ENCODE peak calls at places on chromosomes 5 and 9, in six cellular contexts. K is CD8-positive, alpha-beta T cell; C is hepatocyte; L is nephron progenitor cell; J is B cell; V is psoas muscle. T is an unnamed sample.

GRCh38 chr9:21616082-21616778 is 134.1 kb upstream of the IFNE start:
- DNase-seq in J (no peak), V (no peak), K (no peak), L (no peak), C (peak), T (no peak)

GRCh38 chr9:38066167-38066906 is 2.7 kb downstream of the SHB start:
- DNase-seq in C (peak), V (no peak), L (no peak), J (no peak), K (no peak), T (no peak)

GRCh38 chr5:141050622-141051525 is at the start of gene PCDHB1:
- DNase-seq in K (no peak), V (no peak), J (no peak), C (peak), L (peak), T (no peak)

GRCh38 chr5:92659246-92659645 is 921.8 kb downstream of the NR2F1-AS1 start:
- DNase-seq in V (no peak), K (no peak), L (no peak), C (no peak), J (no peak), T (no peak)

GRCh38 chr9:133716564-133717112 is 21.5 kb downstream of the SARDH start:
- DNase-seq in C (no peak), K (no peak), V (peak), J (no peak), L (no peak), T (peak)

GRCh38 chr5:172646716-172647285 is 5.7 kb downstream of the NEURL1B start:
- DNase-seq in J (no peak), C (peak), V (no peak), L (peak), K (no peak), T (peak)

GRCh38 chr9:131732061-131732526 is 7.8 kb downstream of the RAPGEF1 start:
- DNase-seq in V (peak), J (no peak), L (no peak), K (no peak), C (no peak), T (no peak)

GRCh38 chr5:106964102-106964501 is 706.6 kb downstream of the EFNA5 start:
- DNase-seq in V (no peak), J (no peak), L (no peak), C (no peak), K (no peak), T (no peak)

GRCh38 chr5:78647838-78648358 is 674 bp downstream of the LHFPL2 start:
- DNase-seq in L (no peak), C (peak), K (no peak), V (peak), J (no peak), T (no peak)

GRCh38 chr9:131464354-131465000 is 38.2 kb upstream of the POMT1 start:
- DNase-seq in C (no peak), L (no peak), V (no peak), K (no peak), J (no peak), T (no peak)

GRCh38 chr9:123346026-123346425 is 10.0 kb upstream of the CRB2 start:
- DNase-seq in C (no peak), L (no peak), J (no peak), V (no peak), K (no peak), T (no peak)

GRCh38 chr5:151413800-151414199 is 33.6 kb upstream of the SLC36A1 start:
- DNase-seq in J (no peak), V (no peak), K (no peak), C (no peak), L (no peak), T (no peak)

GRCh38 chr9:18542837-18543405 is 69.0 kb downstream of the ADAMTSL1 start:
- DNase-seq in J (no peak), C (no peak), L (no peak), V (no peak), K (no peak), T (no peak)

GRCh38 chr9:126696764-126697145 is 83.0 kb downstream of the LMX1B start:
- DNase-seq in K (no peak), C (no peak), J (no peak), L (no peak), V (peak), T (no peak)

GRCh38 chr5:156922207-156922792 is 40.7 kb downstream of the TIMD4 start:
- DNase-seq in K (no peak), C (no peak), J (no peak), V (no peak), L (no peak), T (no peak)

GRCh38 chr9:31996331-31996730 is 388.1 kb upstream of the ACO1 start:
- DNase-seq in K (no peak), C (no peak), J (no peak), V (no peak), L (no peak), T (no peak)

GRCh38 chr5:135203019-135203418 is 169.0 kb upstream of the PITX1 start:
- DNase-seq in L (no peak), V (no peak), K (no peak), C (no peak), J (no peak), T (no peak)

GRCh38 chr9:129745186-129745585 is 7.7 kb downstream of the PTGES start:
- DNase-seq in K (no peak), V (no peak), J (no peak), C (no peak), L (no peak), T (no peak)

GRCh38 chr9:126440938-126441337 is 114.3 kb downstream of the MVB12B start:
- DNase-seq in C (no peak), K (no peak), J (no peak), V (no peak), L (no peak), T (peak)

GRCh38 chr9:78921341-78921740 is 624.4 kb downstream of the PSAT1 start:
- DNase-seq in C (no peak), J (no peak), L (no peak), K (no peak), V (no peak), T (no peak)

DNA sequence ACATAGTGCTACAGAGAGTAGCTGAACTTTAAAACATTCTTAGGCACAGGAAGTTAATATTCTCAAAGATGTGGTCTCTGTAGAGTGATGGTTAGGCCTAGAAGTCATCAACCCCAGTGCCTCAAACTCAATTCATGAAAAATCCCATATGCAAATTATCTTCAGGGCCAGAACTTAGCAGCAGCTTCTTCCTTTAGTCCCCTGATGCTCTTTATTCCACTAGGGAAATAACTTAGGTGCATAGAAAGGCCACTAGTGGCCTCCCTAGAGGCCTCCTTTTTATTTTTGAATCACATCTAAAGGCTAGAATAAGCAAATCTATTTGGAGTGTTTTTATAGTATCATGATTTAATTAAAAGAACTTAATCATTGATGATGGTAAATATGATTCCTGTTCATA is 88.3 kb downstream of the GIN1 start:
- DNase-seq in K (no peak), C (no peak), J (no peak), V (no peak), L (no peak), T (no peak)
- TF ChIP-seq CTCF in K (no peak), C (peak), J (no peak), V (no peak), L (peak), T (no peak)

GRCh38 chr9:75226403-75227139 is 138.3 kb downstream of the OSTF1 start:
- DNase-seq in K (no peak), L (no peak), C (no peak), V (no peak), J (no peak), T (no peak)

GRCh38 chr9:75230469-75230868 is 142.2 kb downstream of the OSTF1 start:
- DNase-seq in K (no peak), V (no peak), L (no peak), C (no peak), J (no peak), T (no peak)

GRCh38 chr9:75231167-75231566 is 142.9 kb downstream of the OSTF1 start:
- DNase-seq in L (no peak), V (no peak), J (no peak), C (no peak), K (no peak), T (no peak)

GRCh38 chr9:75228893-75229292 is 140.6 kb downstream of the OSTF1 start:
- DNase-seq in J (no peak), C (no peak), L (no peak), K (no peak), V (no peak), T (no peak)

GRCh38 chr9:75229605-75230332 is 141.5 kb downstream of the OSTF1 start:
- DNase-seq in V (no peak), C (peak), L (no peak), J (no peak), K (no peak), T (no peak)
- TF ChIP-seq CTCF in V (no peak), C (no peak), L (no peak), J (no peak), K (no peak), T (no peak)

GRCh38 chr9:88177343-88177742 is 39.1 kb upstream of the SPATA31C2 start:
- DNase-seq in C (no peak), V (no peak), J (no peak), K (no peak), L (no peak), T (no peak)

GRCh38 chr9:88168564-88168963 is 30.3 kb upstream of the SPATA31C2 start:
- DNase-seq in C (no peak), K (no peak), L (no peak), V (no peak), J (no peak), T (no peak)

GRCh38 chr9:88169700-88170099 is 31.4 kb upstream of the SPATA31C2 start:
- DNase-seq in J (no peak), K (no peak), L (no peak), C (no peak), V (no peak), T (no peak)

GRCh38 chr9:88174324-88174723 is 36.0 kb upstream of the SPATA31C2 start:
- DNase-seq in L (peak), C (peak), K (no peak), V (no peak), J (no peak), T (peak)

DNA sequence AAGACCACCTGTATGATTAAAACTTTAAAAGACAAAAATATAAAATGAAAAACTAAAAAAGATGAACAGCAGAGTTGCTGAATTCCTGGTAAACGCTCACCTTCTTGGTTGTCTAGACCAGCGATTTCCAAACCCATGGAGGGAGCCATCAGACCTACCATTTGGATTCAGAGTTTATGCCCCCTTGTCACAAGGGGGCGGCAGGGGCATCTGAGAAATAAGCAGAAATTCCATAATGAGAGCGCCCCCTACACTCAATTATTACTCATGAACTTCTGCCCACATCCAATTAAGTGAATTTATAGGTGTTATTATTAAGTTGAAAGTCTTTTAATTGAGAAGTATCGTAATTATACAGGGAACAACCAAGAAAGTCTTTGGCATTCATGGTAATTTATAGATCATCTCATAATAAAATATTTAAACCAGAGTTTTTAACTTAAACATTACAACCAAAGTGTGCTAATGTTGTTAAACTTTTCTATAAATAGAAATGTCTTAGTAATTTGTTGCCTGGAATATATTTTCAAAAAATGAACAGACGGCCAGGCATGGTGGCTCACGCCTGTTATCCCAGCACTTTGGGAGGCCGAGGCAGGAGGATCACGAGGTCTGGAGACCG is 35.2 kb upstream of the SPATA31C2 start:
- DNase-seq in C (peak), K (peak), L (peak), V (no peak), J (no peak), T (peak)
- TF ChIP-seq CTCF in C (peak), K (peak), L (peak), V (peak), J (peak), T (peak)

GRCh38 chr9:80503692-80504400 is 932.1 kb downstream of the TLE4 start:
- DNase-seq in K (no peak), V (no peak), L (no peak), J (no peak), C (no peak), T (no peak)
- TF ChIP-seq CTCF in K (no peak), V (no peak), L (no peak), J (no peak), C (no peak), T (no peak)

GRCh38 chr5:113090336-113091106 is 113.9 kb downstream of the DCP2 start:
- DNase-seq in V (no peak), K (no peak), C (no peak), J (no peak), L (no peak), T (no peak)
- TF ChIP-seq CTCF in V (no peak), K (no peak), C (no peak), J (no peak), L (no peak), T (no peak)

T was measured in glutamatergic neuron.